ENCODE peak calls at places on chromosomes 5 and 9, in six cellular contexts. One of them, this sample, is unnamed.

GRCh38 chr5:36734422-36734821 is 128.0 kb downstream of the SLC1A3 start:
- DNase-seq in psoas muscle: no peak
- DNase-seq in B cell: no peak
- DNase-seq in upper lobe of right lung: no peak
- DNase-seq in sigmoid colon: no peak
- DNase-seq in uterus: no peak
- DNase-seq in this sample: peak; percentile 18

GRCh38 chr5:108858959-108859358 is 111.3 kb downstream of the FER start:
- DNase-seq in B cell: peak; percentile 23
- DNase-seq in sigmoid colon: no peak
- DNase-seq in psoas muscle: no peak
- DNase-seq in uterus: no peak
- DNase-seq in upper lobe of right lung: no peak
- DNase-seq in this sample: peak; percentile 5

GRCh38 chr5:14264605-14265316 is 121.6 kb downstream of the TRIO start:
- DNase-seq in psoas muscle: peak; percentile 89
- DNase-seq in upper lobe of right lung: peak; percentile 95
- DNase-seq in sigmoid colon: peak; percentile 97
- DNase-seq in uterus: peak; percentile 93
- DNase-seq in B cell: peak; percentile 79
- DNase-seq in this sample: peak; percentile 94

GRCh38 chr9:136312436-136312835 is 8.5 kb upstream of the CCDC187 start:
- DNase-seq in uterus: peak; percentile 46
- DNase-seq in B cell: peak; percentile 80
- DNase-seq in sigmoid colon: no peak
- DNase-seq in psoas muscle: no peak
- DNase-seq in upper lobe of right lung: no peak
- DNase-seq in this sample: peak; percentile 23

GRCh38 chr9:33852216-33852826 is 35.4 kb downstream of the UBE2R2 start:
- DNase-seq in upper lobe of right lung: peak; percentile 71
- DNase-seq in psoas muscle: peak; percentile 56
- DNase-seq in sigmoid colon: peak; percentile 73
- DNase-seq in B cell: peak; percentile 40
- DNase-seq in uterus: peak; percentile 49
- DNase-seq in this sample: peak; percentile 32

GRCh38 chr9:12849486-12850010 is 74.7 kb downstream of the LURAP1L start:
- DNase-seq in uterus: no peak
- DNase-seq in B cell: no peak
- DNase-seq in upper lobe of right lung: no peak
- DNase-seq in sigmoid colon: no peak
- DNase-seq in psoas muscle: no peak
- DNase-seq in this sample: no peak

GRCh38 chr9:20604561-20604960 is 17.7 kb downstream of the MLLT3 start:
- DNase-seq in B cell: no peak
- DNase-seq in sigmoid colon: no peak
- DNase-seq in psoas muscle: no peak
- DNase-seq in uterus: no peak
- DNase-seq in upper lobe of right lung: no peak
- DNase-seq in this sample: peak; percentile 67

GRCh38 chr5:151208481-151208914 is 15.4 kb downstream of the CCDC69 start:
- DNase-seq in upper lobe of right lung: no peak
- DNase-seq in uterus: peak; percentile 24
- DNase-seq in psoas muscle: no peak
- DNase-seq in sigmoid colon: peak; percentile 73
- DNase-seq in B cell: no peak
- DNase-seq in this sample: no peak

GRCh38 chr5:170603578-170604565 is 100.1 kb downstream of the KCNIP1 start:
- DNase-seq in B cell: no peak
- DNase-seq in uterus: peak; percentile 27
- DNase-seq in psoas muscle: peak; percentile 32
- DNase-seq in upper lobe of right lung: no peak
- DNase-seq in sigmoid colon: peak; percentile 62
- DNase-seq in this sample: peak; percentile 18

GRCh38 chr5:14671414-14671813 is 6.9 kb downstream of the OTULIN start:
- DNase-seq in sigmoid colon: no peak
- DNase-seq in upper lobe of right lung: no peak
- DNase-seq in psoas muscle: no peak
- DNase-seq in uterus: no peak
- DNase-seq in B cell: no peak
- DNase-seq in this sample: peak; percentile 53

GRCh38 chr9:135614821-135615665 is 24.3 kb downstream of the GLT6D1 start:
- DNase-seq in sigmoid colon: no peak
- DNase-seq in psoas muscle: no peak
- DNase-seq in uterus: no peak
- DNase-seq in B cell: peak; percentile 26
- DNase-seq in upper lobe of right lung: peak; percentile 48
- DNase-seq in this sample: no peak

GRCh38 chr5:6868816-6869215 is 155.6 kb downstream of the TENT4A start:
- DNase-seq in uterus: no peak
- DNase-seq in sigmoid colon: no peak
- DNase-seq in B cell: no peak
- DNase-seq in psoas muscle: no peak
- DNase-seq in upper lobe of right lung: no peak
- DNase-seq in this sample: no peak

GRCh38 chr5:42894057-42894456 is 82.4 kb upstream of the SELENOP start:
- DNase-seq in upper lobe of right lung: no peak
- DNase-seq in psoas muscle: no peak
- DNase-seq in sigmoid colon: no peak
- DNase-seq in uterus: no peak
- DNase-seq in B cell: no peak
- DNase-seq in this sample: no peak
- TF ChIP-seq CTCF in upper lobe of right lung: peak; percentile 18
- TF ChIP-seq CTCF in psoas muscle: peak; percentile 27
- TF ChIP-seq CTCF in sigmoid colon: no peak
- TF ChIP-seq CTCF in uterus: no peak
- TF ChIP-seq CTCF in B cell: no peak
- TF ChIP-seq CTCF in this sample: peak; percentile 32

GRCh38 chr5:42749020-42749419 is 7.6 kb upstream of the CCDC152 start:
- DNase-seq in sigmoid colon: no peak
- DNase-seq in uterus: no peak
- DNase-seq in B cell: no peak
- DNase-seq in upper lobe of right lung: no peak
- DNase-seq in psoas muscle: no peak
- DNase-seq in this sample: no peak

GRCh38 chr5:42745856-42746255 is 10.8 kb upstream of the CCDC152 start:
- DNase-seq in sigmoid colon: no peak
- DNase-seq in B cell: no peak
- DNase-seq in psoas muscle: no peak
- DNase-seq in uterus: no peak
- DNase-seq in upper lobe of right lung: no peak
- DNase-seq in this sample: no peak

GRCh38 chr5:42750507-42750906 is 6.1 kb upstream of the CCDC152 start:
- DNase-seq in uterus: no peak
- DNase-seq in psoas muscle: no peak
- DNase-seq in upper lobe of right lung: no peak
- DNase-seq in B cell: no peak
- DNase-seq in sigmoid colon: no peak
- DNase-seq in this sample: no peak

GRCh38 chr5:42740920-42741319 is 15.7 kb upstream of the CCDC152 start:
- DNase-seq in upper lobe of right lung: no peak
- DNase-seq in psoas muscle: no peak
- DNase-seq in B cell: no peak
- DNase-seq in uterus: no peak
- DNase-seq in sigmoid colon: no peak
- DNase-seq in this sample: no peak

DNA sequence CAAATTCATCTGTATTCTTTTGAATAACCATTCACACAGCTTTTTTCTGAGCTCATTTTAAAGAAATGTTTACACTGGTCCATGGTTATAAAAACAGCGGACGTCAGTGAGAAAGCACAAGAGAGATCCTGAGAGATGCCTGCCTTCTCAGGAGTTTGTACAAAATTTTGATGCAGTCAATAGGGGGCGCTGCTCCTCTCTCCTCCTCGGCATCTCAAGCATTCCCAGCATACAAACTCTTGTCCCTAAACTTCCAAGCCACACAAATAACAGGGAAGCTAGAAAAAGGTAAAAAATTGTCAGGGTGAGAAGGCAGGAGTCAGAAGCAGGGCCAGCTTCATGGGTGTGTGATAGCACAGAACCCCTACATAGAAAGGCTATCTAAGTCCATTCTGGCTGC is 11.2 kb upstream of the CCDC152 start:
- DNase-seq in upper lobe of right lung: no peak
- DNase-seq in sigmoid colon: no peak
- DNase-seq in uterus: no peak
- DNase-seq in B cell: no peak
- DNase-seq in psoas muscle: no peak
- DNase-seq in this sample: no peak
- TF ChIP-seq CTCF in upper lobe of right lung: peak; percentile 29
- TF ChIP-seq CTCF in sigmoid colon: no peak
- TF ChIP-seq CTCF in uterus: no peak
- TF ChIP-seq CTCF in B cell: no peak
- TF ChIP-seq CTCF in psoas muscle: peak; percentile 8
- TF ChIP-seq CTCF in this sample: peak; percentile 42

GRCh38 chr5:158873115-158873514 is 226.6 kb downstream of the EBF1 start:
- DNase-seq in upper lobe of right lung: no peak
- DNase-seq in psoas muscle: no peak
- DNase-seq in B cell: peak; percentile 22
- DNase-seq in sigmoid colon: no peak
- DNase-seq in uterus: no peak
- DNase-seq in this sample: no peak
- TF ChIP-seq CTCF in upper lobe of right lung: no peak
- TF ChIP-seq CTCF in psoas muscle: no peak
- TF ChIP-seq CTCF in B cell: no peak
- TF ChIP-seq CTCF in sigmoid colon: no peak
- TF ChIP-seq CTCF in uterus: no peak
- TF ChIP-seq CTCF in this sample: no peak

DNA sequence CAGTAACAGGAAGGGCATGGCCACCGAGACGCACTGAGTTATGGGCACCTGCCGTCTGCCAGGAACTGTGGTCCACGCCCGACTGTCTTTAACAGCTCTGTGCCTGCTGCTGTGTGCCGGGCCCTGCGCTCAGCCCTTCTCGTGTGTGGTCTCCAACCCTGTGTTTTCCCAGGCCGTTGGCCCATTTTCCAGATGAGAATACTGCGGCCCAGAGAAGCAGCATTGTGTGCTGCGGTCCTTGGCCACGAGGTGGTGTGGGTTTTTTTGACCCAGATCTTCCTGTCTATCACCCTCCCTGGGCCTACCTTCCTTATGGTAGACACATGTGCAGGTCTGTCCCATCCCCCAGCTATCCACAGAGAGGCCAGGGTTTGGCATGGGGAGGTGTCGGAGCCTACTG is 47.0 kb downstream of the RXRA start:
- DNase-seq in uterus: no peak
- DNase-seq in psoas muscle: no peak
- DNase-seq in upper lobe of right lung: no peak
- DNase-seq in B cell: no peak
- DNase-seq in sigmoid colon: no peak
- DNase-seq in this sample: no peak
- TF ChIP-seq CTCF in uterus: no peak
- TF ChIP-seq CTCF in psoas muscle: peak; percentile 28
- TF ChIP-seq CTCF in upper lobe of right lung: no peak
- TF ChIP-seq CTCF in B cell: no peak
- TF ChIP-seq CTCF in sigmoid colon: no peak
- TF ChIP-seq CTCF in this sample: no peak

GRCh38 chr9:15403155-15403554 is 19.5 kb upstream of the SNAPC3 start:
- DNase-seq in B cell: no peak
- DNase-seq in psoas muscle: no peak
- DNase-seq in upper lobe of right lung: no peak
- DNase-seq in uterus: no peak
- DNase-seq in sigmoid colon: no peak
- DNase-seq in this sample: no peak
- TF ChIP-seq CTCF in B cell: peak; percentile 30
- TF ChIP-seq CTCF in psoas muscle: no peak
- TF ChIP-seq CTCF in upper lobe of right lung: peak; percentile 34
- TF ChIP-seq CTCF in uterus: no peak
- TF ChIP-seq CTCF in sigmoid colon: no peak
- TF ChIP-seq CTCF in this sample: peak; percentile 10

DNA sequence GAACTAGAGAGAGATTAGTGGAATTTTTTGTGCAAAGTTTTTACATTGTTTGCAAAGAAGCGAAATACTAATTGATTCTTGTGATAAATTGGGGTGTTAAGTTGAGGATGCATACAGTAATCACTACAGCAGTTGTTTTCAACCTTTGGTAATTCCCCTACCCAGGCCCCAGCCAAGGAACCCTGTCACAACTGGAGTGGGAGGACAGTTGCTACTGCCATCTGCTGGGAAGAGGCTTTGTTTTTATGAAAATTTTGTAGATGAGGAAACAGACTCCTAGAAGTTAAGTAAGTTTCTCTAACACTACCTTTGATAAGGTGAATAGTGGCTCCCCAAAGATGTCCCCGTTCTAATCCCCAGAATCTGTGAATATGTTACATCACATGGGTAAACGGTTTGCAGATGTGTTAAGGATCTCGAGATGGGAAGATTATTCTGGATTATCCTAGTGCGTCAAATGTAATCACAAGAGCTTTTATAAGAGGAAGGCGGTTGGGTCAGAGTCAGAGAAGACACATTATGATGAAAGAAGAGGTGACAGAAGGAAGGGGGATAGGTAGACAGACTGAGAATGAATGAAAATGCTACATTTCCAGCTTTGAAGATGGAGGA is 34.0 kb upstream of the PPP1R2B start:
- DNase-seq in uterus: no peak
- DNase-seq in B cell: peak; percentile 20
- DNase-seq in sigmoid colon: no peak
- DNase-seq in psoas muscle: no peak
- DNase-seq in upper lobe of right lung: no peak
- DNase-seq in this sample: no peak
- TF ChIP-seq CTCF in uterus: peak; percentile 17
- TF ChIP-seq CTCF in B cell: no peak
- TF ChIP-seq CTCF in sigmoid colon: peak; percentile 25
- TF ChIP-seq CTCF in psoas muscle: peak; percentile 43
- TF ChIP-seq CTCF in upper lobe of right lung: peak; percentile 41
- TF ChIP-seq CTCF in this sample: peak; percentile 33

GRCh38 chr9:27714388-27714787 is 141.1 kb upstream of the C9orf72 start:
- DNase-seq in sigmoid colon: no peak
- DNase-seq in psoas muscle: no peak
- DNase-seq in uterus: no peak
- DNase-seq in B cell: no peak
- DNase-seq in upper lobe of right lung: no peak
- DNase-seq in this sample: no peak
- TF ChIP-seq CTCF in sigmoid colon: no peak
- TF ChIP-seq CTCF in psoas muscle: no peak
- TF ChIP-seq CTCF in uterus: no peak
- TF ChIP-seq CTCF in B cell: no peak
- TF ChIP-seq CTCF in upper lobe of right lung: no peak
- TF ChIP-seq CTCF in this sample: no peak

DNA sequence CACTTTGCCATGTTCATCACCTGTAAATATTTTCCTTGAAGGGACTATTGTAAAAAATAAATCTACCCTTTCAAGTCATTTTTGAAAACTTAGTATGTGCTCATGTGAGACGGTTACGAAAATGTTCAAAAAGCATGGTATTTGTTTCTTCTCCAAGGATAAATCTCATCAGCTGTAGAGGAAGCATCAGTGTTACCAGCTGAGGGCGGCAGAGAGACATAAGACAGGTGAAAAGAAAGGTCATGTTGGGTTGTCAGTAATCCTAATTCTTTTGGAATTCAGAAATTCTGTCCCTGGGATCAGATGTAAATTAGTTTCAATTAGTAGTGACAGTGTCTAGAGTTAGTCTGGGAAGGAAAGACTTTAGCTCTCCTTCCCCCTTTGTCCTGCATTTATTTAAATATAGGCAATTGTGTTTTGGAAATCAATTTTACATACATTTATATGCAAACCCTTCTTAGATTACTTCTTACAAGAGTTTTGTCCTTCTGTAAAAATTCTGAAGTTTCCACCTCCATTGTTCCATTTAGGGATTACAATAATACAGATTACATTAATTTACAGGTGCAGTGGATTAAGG is 791.9 kb upstream of the CDH6 start:
- DNase-seq in B cell: no peak
- DNase-seq in upper lobe of right lung: no peak
- DNase-seq in psoas muscle: no peak
- DNase-seq in uterus: no peak
- DNase-seq in sigmoid colon: no peak
- DNase-seq in this sample: peak; percentile 68
- TF ChIP-seq CTCF in B cell: no peak
- TF ChIP-seq CTCF in upper lobe of right lung: peak; percentile 42
- TF ChIP-seq CTCF in psoas muscle: no peak
- TF ChIP-seq CTCF in uterus: no peak
- TF ChIP-seq CTCF in sigmoid colon: no peak
- TF ChIP-seq CTCF in this sample: peak; percentile 71